ENCODE peak calls at places on chromosome 12, in seven cellular contexts. One of them, this sample, is unnamed. For H3K27me3 and H3K4me1, the result is how much of the 10 kb centered on the place peaks cover.

GRCh38 chr12:27970981-27971489 is 1.5 kb downstream of the PTHLH start:
- DNase-seq in hepatocyte: peak
- DNase-seq in adrenal gland: no peak
- DNase-seq in foreskin keratinocyte: peak
- DNase-seq in body of pancreas: no peak
- DNase-seq in testis: peak
- DNase-seq in fibroblast of lung: peak
- DNase-seq in this sample: peak

GRCh38 chr12:16359512-16360491 is 12.4 kb downstream of the MGST1 start:
- DNase-seq in testis: peak
- DNase-seq in body of pancreas: peak
- DNase-seq in adrenal gland: no peak
- DNase-seq in fibroblast of lung: peak
- DNase-seq in foreskin keratinocyte: no peak
- DNase-seq in hepatocyte: peak
- DNase-seq in this sample: peak

GRCh38 chr12:6936642-6937480 is 6.8 kb upstream of the RNU7-1 start:
- DNase-seq in testis: no peak
- DNase-seq in fibroblast of lung: no peak
- DNase-seq in hepatocyte: no peak
- DNase-seq in body of pancreas: no peak
- DNase-seq in foreskin keratinocyte: no peak
- DNase-seq in adrenal gland: peak
- DNase-seq in this sample: peak

GRCh38 chr12:89663577-89664357 is 44.9 kb downstream of the ATP2B1 start:
- DNase-seq in testis: no peak
- DNase-seq in adrenal gland: no peak
- DNase-seq in foreskin keratinocyte: peak
- DNase-seq in hepatocyte: no peak
- DNase-seq in body of pancreas: no peak
- DNase-seq in fibroblast of lung: peak
- DNase-seq in this sample: no peak

GRCh38 chr12:48996794-48997718 is 2.1 kb downstream of the DDN start:
- DNase-seq in hepatocyte: peak
- DNase-seq in adrenal gland: peak
- DNase-seq in foreskin keratinocyte: no peak
- DNase-seq in testis: peak
- DNase-seq in fibroblast of lung: peak
- DNase-seq in body of pancreas: peak
- DNase-seq in this sample: peak

GRCh38 chr12:123223241-123223668 is 9.7 kb downstream of the MPHOSPH9 start:
- DNase-seq in adrenal gland: no peak
- DNase-seq in body of pancreas: no peak
- DNase-seq in fibroblast of lung: no peak
- DNase-seq in foreskin keratinocyte: no peak
- DNase-seq in testis: peak
- DNase-seq in hepatocyte: no peak
- DNase-seq in this sample: no peak

GRCh38 chr12:14959916-14960315 is 1.5 kb downstream of the ARHGDIB start:
- DNase-seq in adrenal gland: no peak
- DNase-seq in foreskin keratinocyte: no peak
- DNase-seq in hepatocyte: no peak
- DNase-seq in fibroblast of lung: no peak
- DNase-seq in testis: no peak
- DNase-seq in body of pancreas: no peak
- DNase-seq in this sample: no peak

GRCh38 chr12:125122668-125123067 is 57.4 kb downstream of the AACS start:
- DNase-seq in hepatocyte: no peak
- DNase-seq in fibroblast of lung: no peak
- DNase-seq in body of pancreas: no peak
- DNase-seq in foreskin keratinocyte: no peak
- DNase-seq in adrenal gland: no peak
- DNase-seq in testis: no peak
- DNase-seq in this sample: no peak

GRCh38 chr12:113164014-113164413 is 14.5 kb downstream of the CFAP73 start:
- DNase-seq in hepatocyte: no peak
- DNase-seq in adrenal gland: no peak
- DNase-seq in body of pancreas: no peak
- DNase-seq in testis: no peak
- DNase-seq in fibroblast of lung: no peak
- DNase-seq in foreskin keratinocyte: no peak
- DNase-seq in this sample: no peak

GRCh38 chr12:73220951-73221350 is 948.8 kb downstream of the TRHDE start:
- DNase-seq in fibroblast of lung: no peak
- DNase-seq in foreskin keratinocyte: no peak
- DNase-seq in body of pancreas: no peak
- DNase-seq in testis: no peak
- DNase-seq in adrenal gland: no peak
- DNase-seq in hepatocyte: no peak
- DNase-seq in this sample: no peak

GRCh38 chr12:132367401-132367851 is 38.0 kb upstream of the GALNT9 start:
- DNase-seq in fibroblast of lung: no peak
- DNase-seq in body of pancreas: peak
- DNase-seq in testis: peak
- DNase-seq in foreskin keratinocyte: no peak
- DNase-seq in hepatocyte: no peak
- DNase-seq in adrenal gland: no peak
- DNase-seq in this sample: no peak

GRCh38 chr12:93593833-93594232 is 21.4 kb downstream of the SOCS2 start:
- DNase-seq in foreskin keratinocyte: no peak
- DNase-seq in testis: no peak
- DNase-seq in fibroblast of lung: no peak
- DNase-seq in body of pancreas: no peak
- DNase-seq in adrenal gland: no peak
- DNase-seq in hepatocyte: no peak
- DNase-seq in this sample: no peak

GRCh38 chr12:93127582-93128331 is 198.7 kb upstream of the EEA1 start:
- DNase-seq in adrenal gland: no peak
- DNase-seq in foreskin keratinocyte: peak
- DNase-seq in hepatocyte: peak
- DNase-seq in fibroblast of lung: peak
- DNase-seq in testis: peak
- DNase-seq in body of pancreas: peak
- DNase-seq in this sample: peak

GRCh38 chr12:45322810-45323209 is 106.9 kb downstream of the ANO6 start:
- DNase-seq in hepatocyte: no peak
- DNase-seq in fibroblast of lung: no peak
- DNase-seq in foreskin keratinocyte: no peak
- DNase-seq in testis: no peak
- DNase-seq in adrenal gland: no peak
- DNase-seq in body of pancreas: no peak
- DNase-seq in this sample: no peak

GRCh38 chr12:132095520-132096409 is 48.4 kb downstream of the DDX51 start:
- DNase-seq in hepatocyte: peak
- DNase-seq in adrenal gland: no peak
- DNase-seq in body of pancreas: no peak
- DNase-seq in testis: no peak
- DNase-seq in foreskin keratinocyte: no peak
- DNase-seq in fibroblast of lung: no peak
- DNase-seq in this sample: no peak

GRCh38 chr12:20508362-20508761 is 140.0 kb downstream of the PDE3A start:
- DNase-seq in hepatocyte: no peak
- DNase-seq in foreskin keratinocyte: no peak
- DNase-seq in adrenal gland: no peak
- DNase-seq in body of pancreas: no peak
- DNase-seq in testis: no peak
- DNase-seq in fibroblast of lung: peak
- DNase-seq in this sample: no peak

GRCh38 chr12:109532721-109533486 is 40.4 kb downstream of the MMAB start:
- DNase-seq in hepatocyte: no peak
- DNase-seq in foreskin keratinocyte: no peak
- DNase-seq in fibroblast of lung: no peak
- DNase-seq in adrenal gland: no peak
- DNase-seq in body of pancreas: no peak
- DNase-seq in testis: no peak
- DNase-seq in this sample: no peak

GRCh38 chr12:108218911-108219310 is 89.8 kb downstream of the WSCD2 start:
- DNase-seq in body of pancreas: no peak
- DNase-seq in adrenal gland: no peak
- DNase-seq in fibroblast of lung: no peak
- DNase-seq in foreskin keratinocyte: no peak
- DNase-seq in hepatocyte: no peak
- DNase-seq in testis: no peak
- DNase-seq in this sample: no peak

GRCh38 chr12:7151532-7151931 is 21.4 kb downstream of the CLSTN3 start:
- DNase-seq in fibroblast of lung: no peak
- DNase-seq in hepatocyte: no peak
- DNase-seq in adrenal gland: no peak
- DNase-seq in body of pancreas: no peak
- DNase-seq in foreskin keratinocyte: no peak
- DNase-seq in testis: no peak
- DNase-seq in this sample: no peak

GRCh38 chr12:32983968-32984367 is 87.4 kb upstream of the PKP2 start:
- DNase-seq in foreskin keratinocyte: no peak
- DNase-seq in adrenal gland: no peak
- DNase-seq in fibroblast of lung: no peak
- DNase-seq in testis: peak
- DNase-seq in hepatocyte: no peak
- DNase-seq in body of pancreas: no peak
- DNase-seq in this sample: no peak

GRCh38 chr12:124914392-124915248 is at the start of gene UBC:
- DNase-seq in fibroblast of lung: peak
- DNase-seq in foreskin keratinocyte: peak
- DNase-seq in body of pancreas: peak
- DNase-seq in adrenal gland: peak
- DNase-seq in testis: peak
- DNase-seq in hepatocyte: peak
- DNase-seq in this sample: peak

GRCh38 chr12:4037747-4038312 is 164.6 kb upstream of the PARP11 start:
- DNase-seq in foreskin keratinocyte: peak
- DNase-seq in body of pancreas: peak
- DNase-seq in hepatocyte: peak
- DNase-seq in testis: peak
- DNase-seq in adrenal gland: peak
- DNase-seq in fibroblast of lung: peak
- DNase-seq in this sample: peak

GRCh38 chr12:25436206-25436912 is 116.7 kb downstream of the LMNTD1 start:
- DNase-seq in adrenal gland: peak
- DNase-seq in fibroblast of lung: peak
- DNase-seq in foreskin keratinocyte: peak
- DNase-seq in hepatocyte: peak
- DNase-seq in testis: peak
- DNase-seq in body of pancreas: peak
- DNase-seq in this sample: peak

GRCh38 chr12:48557919-48558318 is 11.9 kb downstream of the LALBA start:
- DNase-seq in body of pancreas: no peak
- DNase-seq in testis: no peak
- DNase-seq in fibroblast of lung: no peak
- DNase-seq in foreskin keratinocyte: no peak
- DNase-seq in hepatocyte: no peak
- DNase-seq in adrenal gland: no peak
- DNase-seq in this sample: no peak

GRCh38 chr12:65099182-65099581 is 21.9 kb downstream of the WIF1 start:
- DNase-seq in body of pancreas: no peak
- DNase-seq in fibroblast of lung: no peak
- DNase-seq in adrenal gland: no peak
- DNase-seq in foreskin keratinocyte: no peak
- DNase-seq in hepatocyte: no peak
- DNase-seq in testis: no peak
- DNase-seq in this sample: no peak

GRCh38 chr12:65098364-65098763 is 22.7 kb downstream of the WIF1 start:
- DNase-seq in hepatocyte: no peak
- DNase-seq in foreskin keratinocyte: no peak
- DNase-seq in fibroblast of lung: peak
- DNase-seq in body of pancreas: no peak
- DNase-seq in testis: no peak
- DNase-seq in adrenal gland: no peak
- DNase-seq in this sample: no peak

GRCh38 chr12:65094722-65095121 is 26.4 kb downstream of the WIF1 start:
- DNase-seq in adrenal gland: no peak
- DNase-seq in hepatocyte: no peak
- DNase-seq in testis: no peak
- DNase-seq in body of pancreas: no peak
- DNase-seq in foreskin keratinocyte: no peak
- DNase-seq in fibroblast of lung: no peak
- DNase-seq in this sample: no peak

DNA sequence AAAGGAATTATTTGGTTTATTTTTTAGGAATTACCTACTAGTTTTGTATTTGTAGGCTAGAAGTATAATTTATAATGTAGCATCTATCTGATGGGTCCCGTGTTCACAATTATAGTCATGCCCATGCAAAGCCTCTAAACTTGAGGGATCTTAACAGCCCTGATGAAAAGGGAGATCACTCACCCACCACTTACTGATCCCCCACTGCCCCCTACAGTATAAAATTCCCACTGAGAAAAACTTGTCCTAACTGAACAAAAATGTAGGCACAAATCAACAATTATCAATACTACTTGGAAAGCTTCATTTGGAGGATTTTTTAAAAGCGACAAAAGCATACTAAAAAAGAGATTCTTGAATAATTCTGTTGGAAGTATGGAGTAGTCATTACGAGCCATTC is 21.0 kb downstream of the WIF1 start:
- DNase-seq in fibroblast of lung: no peak
- DNase-seq in hepatocyte: no peak
- DNase-seq in body of pancreas: no peak
- DNase-seq in adrenal gland: no peak
- DNase-seq in testis: no peak
- DNase-seq in foreskin keratinocyte: no peak
- DNase-seq in this sample: no peak
- TF ChIP-seq CTCF in fibroblast of lung: peak
- TF ChIP-seq CTCF in hepatocyte: peak
- TF ChIP-seq CTCF in body of pancreas: no peak
- TF ChIP-seq CTCF in adrenal gland: no peak
- TF ChIP-seq CTCF in testis: no peak
- TF ChIP-seq CTCF in foreskin keratinocyte: peak
- TF ChIP-seq CTCF in this sample: peak

GRCh38 chr12:130198663-130199060 is 36.4 kb downstream of the FZD10 start:
- DNase-seq in testis: no peak
- DNase-seq in foreskin keratinocyte: no peak
- DNase-seq in fibroblast of lung: no peak
- DNase-seq in adrenal gland: no peak
- DNase-seq in body of pancreas: no peak
- DNase-seq in hepatocyte: no peak
- DNase-seq in this sample: no peak
- H3K27me3 ChIP-seq in testis: under half
- H3K27me3 ChIP-seq in foreskin keratinocyte: under half
- H3K27me3 ChIP-seq in fibroblast of lung: under half
- H3K27me3 ChIP-seq in adrenal gland: under half
- H3K27me3 ChIP-seq in body of pancreas: under half
- H3K27me3 ChIP-seq in hepatocyte: under half
- H3K27me3 ChIP-seq in this sample: half or more

DNA sequence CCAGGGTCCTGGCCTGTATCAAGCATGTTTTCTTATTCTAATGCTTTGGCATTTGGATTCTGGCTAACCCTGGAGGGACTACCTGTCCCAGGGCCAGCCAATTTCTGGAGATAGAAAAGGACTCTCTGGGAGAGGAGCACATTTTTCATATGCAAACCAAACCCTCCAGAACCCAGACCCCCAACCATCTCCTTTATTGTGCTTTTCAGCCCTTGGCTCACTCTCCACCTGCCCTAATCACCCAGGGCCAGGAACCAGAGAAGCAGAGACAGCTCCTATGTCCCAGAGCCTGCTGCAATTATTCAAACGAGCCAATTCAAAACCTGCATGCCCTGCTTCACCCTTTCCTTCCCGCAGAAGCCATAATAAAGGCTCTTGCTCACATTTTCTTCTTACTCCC is 23.8 kb downstream of the HSPB8 start:
- DNase-seq in hepatocyte: no peak
- DNase-seq in foreskin keratinocyte: no peak
- DNase-seq in testis: no peak
- DNase-seq in body of pancreas: no peak
- DNase-seq in adrenal gland: no peak
- DNase-seq in fibroblast of lung: no peak
- DNase-seq in this sample: no peak
- H3K4me1 ChIP-seq in hepatocyte: under half
- H3K4me1 ChIP-seq in foreskin keratinocyte: under half
- H3K4me1 ChIP-seq in testis: under half
- H3K4me1 ChIP-seq in body of pancreas: under half
- H3K4me1 ChIP-seq in adrenal gland: under half
- H3K4me1 ChIP-seq in fibroblast of lung: under half
- H3K4me1 ChIP-seq in this sample: under half

GRCh38 chr12:78002878-78003277 is 172.2 kb downstream of the NAV3 start:
- DNase-seq in fibroblast of lung: no peak
- DNase-seq in hepatocyte: no peak
- DNase-seq in foreskin keratinocyte: no peak
- DNase-seq in body of pancreas: no peak
- DNase-seq in adrenal gland: no peak
- DNase-seq in testis: no peak
- DNase-seq in this sample: peak
- TF ChIP-seq CTCF in fibroblast of lung: no peak
- TF ChIP-seq CTCF in hepatocyte: peak
- TF ChIP-seq CTCF in foreskin keratinocyte: no peak
- TF ChIP-seq CTCF in body of pancreas: no peak
- TF ChIP-seq CTCF in adrenal gland: no peak
- TF ChIP-seq CTCF in testis: no peak
- TF ChIP-seq CTCF in this sample: peak